ENCODE peak calls at places on chromosomes 1 and 21, in seven cellular contexts. Y is SK-N-SH, I is right lobe of liver, E is fibroblast of lung, C is body of pancreas, Z is upper lobe of right lung, S is uterus. K is an unnamed sample. For H3K9me3 and H3K4me1, the result is how much of the 10 kb centered on the place peaks cover.

GRCh38 chr1:101017448-101017847 is 8.1 kb downstream of the DPH5 start:
- DNase-seq in Y (no peak), I (no peak), Z (no peak), E (no peak), C (no peak), S (no peak), K (no peak)

GRCh38 chr1:185646202-185646683 is 87.9 kb upstream of the HMCN1 start:
- DNase-seq in I (peak), S (peak), E (peak), Z (no peak), Y (peak), C (peak), K (no peak)

GRCh38 chr1:212089560-212090163 is 54.1 kb downstream of the DTL start:
- DNase-seq in S (no peak), Y (no peak), I (no peak), C (no peak), E (no peak), Z (no peak), K (no peak)

GRCh38 chr21:33968082-33968997 is 52.7 kb upstream of the ATP5PO start:
- DNase-seq in I (no peak), Z (no peak), Y (no peak), C (no peak), S (no peak), E (peak), K (no peak)

GRCh38 chr1:238343869-238344268 is 453.1 kb upstream of the ZP4 start:
- DNase-seq in S (no peak), Y (no peak), E (no peak), C (no peak), I (no peak), Z (no peak), K (no peak)

GRCh38 chr1:36703526-36704208 is 221.0 kb upstream of the CSF3R start:
- DNase-seq in Z (peak), C (peak), S (no peak), I (peak), Y (peak), E (peak), K (peak)

GRCh38 chr1:200038645-200038986 is 11.1 kb downstream of the NR5A2 start:
- DNase-seq in Z (no peak), S (no peak), E (no peak), Y (peak), I (no peak), C (peak), K (no peak)

GRCh38 chr1:241560511-241561187 is 28.5 kb downstream of the KMO start:
- DNase-seq in Z (no peak), C (no peak), E (no peak), S (no peak), Y (no peak), I (no peak), K (no peak)

GRCh38 chr1:216005916-216006315 is 417.3 kb downstream of the USH2A start:
- DNase-seq in C (no peak), E (peak), Y (no peak), S (no peak), I (no peak), Z (no peak), K (no peak)

GRCh38 chr21:42616366-42617340 is 36.8 kb upstream of the PDE9A start:
- DNase-seq in S (peak), Y (no peak), E (no peak), C (no peak), Z (peak), I (no peak), K (no peak)

GRCh38 chr1:26848947-26849774 is 13.8 kb upstream of the SFN start:
- DNase-seq in C (peak), Y (no peak), I (no peak), S (peak), E (peak), Z (peak), K (peak)

GRCh38 chr1:209837671-209838070 is 9.9 kb downstream of the UTP25 start:
- DNase-seq in C (no peak), I (no peak), Y (no peak), Z (no peak), E (no peak), S (no peak), K (no peak)

GRCh38 chr1:89724369-89725015 is 91.6 kb downstream of the LRRC8C start:
- DNase-seq in E (no peak), S (no peak), Z (no peak), Y (no peak), C (no peak), I (no peak), K (no peak)

GRCh38 chr1:203055166-203055799 is 29.0 kb downstream of the PPFIA4 start:
- DNase-seq in E (no peak), Y (no peak), C (no peak), S (no peak), Z (no peak), I (no peak), K (no peak)

GRCh38 chr1:226424228-226425003 is 16.5 kb upstream of the PARP1 start:
- DNase-seq in C (no peak), S (no peak), E (peak), Y (peak), I (no peak), Z (no peak), K (no peak)

GRCh38 chr1:227242811-227243682 is 75.2 kb downstream of the CDC42BPA start:
- DNase-seq in S (no peak), I (no peak), Y (no peak), C (no peak), Z (no peak), E (no peak), K (no peak)

GRCh38 chr1:150221552-150221951 is 14.4 kb downstream of the ANP32E start:
- DNase-seq in Z (no peak), C (no peak), S (no peak), Y (peak), I (no peak), E (peak), K (no peak)

GRCh38 chr1:17194981-17195528 is 9.9 kb upstream of the PADI1 start:
- DNase-seq in Y (no peak), Z (no peak), S (no peak), C (no peak), E (no peak), I (peak), K (no peak)

GRCh38 chr21:29613021-29613420 is 314.3 kb downstream of the BACH1 start:
- DNase-seq in Y (no peak), E (peak), C (no peak), S (no peak), I (no peak), Z (no peak), K (no peak)

GRCh38 chr1:14880456-14881316 is 272.9 kb upstream of the TMEM51 start:
- DNase-seq in C (peak), E (peak), Y (no peak), Z (no peak), S (no peak), I (no peak), K (no peak)

GRCh38 chr1:177425241-177425640 is 254.5 kb downstream of the BRINP2 start:
- DNase-seq in Y (no peak), E (no peak), Z (no peak), C (no peak), I (no peak), S (no peak), K (no peak)

GRCh38 chr1:169507413-169507812 is 21.7 kb upstream of the SLC19A2 start:
- DNase-seq in E (no peak), C (no peak), S (no peak), I (no peak), Y (no peak), Z (no peak), K (no peak)

GRCh38 chr1:93522721-93523120 is 74.8 kb downstream of the FNBP1L start:
- DNase-seq in Z (no peak), S (no peak), Y (no peak), I (no peak), E (no peak), C (no peak), K (no peak)

GRCh38 chr21:15297829-15298228 is 233.0 kb upstream of the NRIP1 start:
- DNase-seq in Y (no peak), I (no peak), E (no peak), S (no peak), C (no peak), Z (no peak), K (no peak)

DNA sequence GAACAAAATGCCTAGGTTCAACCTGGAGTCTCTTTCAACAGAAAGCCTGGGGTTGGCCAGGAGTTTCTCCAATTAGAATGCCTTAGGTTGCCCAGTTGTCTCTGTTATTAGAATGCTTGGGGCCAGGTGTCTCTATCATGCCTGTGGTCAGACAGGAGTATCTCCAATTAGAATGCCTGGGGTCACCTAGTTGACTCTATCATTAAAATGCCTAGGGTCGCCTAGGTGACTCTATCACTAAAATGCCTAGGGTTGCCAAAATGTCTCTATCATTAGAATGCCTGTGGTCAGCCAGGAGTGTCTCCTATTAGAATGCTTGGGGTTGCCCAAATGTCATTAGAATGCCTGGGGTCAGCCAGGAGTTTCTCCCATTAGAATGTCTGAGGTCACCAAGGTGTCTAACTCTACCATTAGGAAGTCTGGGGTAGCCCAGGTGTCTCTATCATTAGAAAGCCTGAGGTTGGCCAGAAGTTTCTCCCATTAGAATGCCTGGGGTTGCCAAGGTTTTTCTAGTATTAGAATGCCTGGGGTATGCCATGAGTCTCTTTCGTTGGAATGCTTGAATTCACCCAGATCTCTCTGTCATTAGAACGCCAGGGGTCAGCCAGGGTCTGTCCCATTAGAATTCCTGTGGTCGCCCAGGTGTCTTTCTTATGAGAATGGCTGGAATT is 57.9 kb downstream of the RNF187 start:
- DNase-seq in Z (peak), E (no peak), C (no peak), Y (no peak), I (no peak), S (no peak), K (no peak)
- H3K9me3 ChIP-seq in Z (under half), E (under half), C (under half), Y (under half), I (under half), S (under half), K (under half)

DNA sequence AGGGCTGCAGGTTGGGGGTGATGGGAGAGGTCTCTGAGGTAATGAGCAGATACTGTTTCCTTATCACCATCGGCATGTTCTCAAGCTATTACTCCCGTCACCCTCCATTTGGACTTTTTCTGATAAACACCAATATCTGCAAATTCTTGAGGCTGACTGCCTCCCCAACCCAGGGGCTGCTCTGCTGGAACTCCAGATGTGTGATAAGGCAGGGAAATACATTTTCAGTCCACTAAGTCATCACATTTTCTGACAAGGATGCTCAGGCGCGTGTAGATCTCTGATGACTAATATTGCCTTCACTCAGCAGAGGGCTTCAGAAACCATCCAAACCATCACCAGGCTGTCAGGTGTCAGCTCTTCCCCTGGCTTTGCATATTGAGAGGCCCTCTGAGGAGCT is 215.0 kb upstream of the POU3F1 start:
- DNase-seq in C (no peak), E (no peak), S (no peak), Z (no peak), I (no peak), Y (no peak), K (no peak)
- TF ChIP-seq CTCF in C (no peak), E (no peak), S (no peak), Z (no peak), I (no peak), Y (no peak), K (no peak)

DNA sequence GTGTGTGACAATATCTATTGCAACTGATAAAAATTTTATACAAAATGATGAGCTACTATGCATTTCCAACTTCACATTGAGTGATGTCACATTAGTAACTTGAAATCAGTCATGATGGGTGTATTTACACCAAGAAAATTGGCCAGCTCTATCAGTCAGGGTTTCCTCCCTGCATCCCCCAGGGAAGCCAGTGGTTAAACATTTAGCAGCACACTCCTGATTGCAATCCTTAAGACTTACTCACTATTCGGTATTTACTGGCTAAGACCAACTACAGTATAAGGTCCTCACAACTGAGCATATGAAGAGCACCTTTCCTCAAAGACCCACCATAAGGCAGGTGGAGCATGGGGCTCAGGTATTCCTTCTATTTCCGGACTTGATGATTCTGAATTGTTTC is 41.3 kb upstream of the PTGFRN start:
- DNase-seq in I (no peak), S (no peak), C (no peak), E (no peak), Y (no peak), Z (no peak), K (no peak)
- H3K4me1 ChIP-seq in I (under half), S (under half), C (under half), E (under half), Y (under half), Z (under half), K (under half)

GRCh38 chr1:248000169-248000568 is 13.3 kb upstream of the OR2L5 start:
- DNase-seq in Y (no peak), C (no peak), I (no peak), E (no peak), Z (no peak), S (no peak), K (no peak)
- H3K9me3 ChIP-seq in Y (under half), C (under half), I (under half), E (under half), Z (under half), S (under half), K (under half)

GRCh38 chr1:28540651-28541050 is 12.2 kb upstream of the TRNAU1AP start:
- DNase-seq in S (no peak), Z (no peak), I (no peak), Y (no peak), C (no peak), E (no peak), K (no peak)
- TF ChIP-seq CTCF in S (no peak), Z (no peak), I (no peak), Y (peak), C (no peak), E (peak), K (no peak)

GRCh38 chr1:151620286-151620685 is 8.4 kb downstream of the SNX27 start:
- DNase-seq in S (no peak), Y (no peak), C (no peak), I (no peak), Z (no peak), E (peak), K (no peak)
- H3K4me1 ChIP-seq in S (under half), Y (under half), C (under half), I (under half), Z (under half), E (under half), K (half or more)

GRCh38 chr1:237249120-237249519 is 207.1 kb downstream of the RYR2 start:
- DNase-seq in I (no peak), E (no peak), C (no peak), Y (no peak), S (no peak), Z (no peak), K (no peak)
- H3K9me3 ChIP-seq in I (under half), E (under half), C (under half), Y (under half), S (under half), Z (under half), K (under half)

GRCh38 chr1:98053471-98054366 is 132.9 kb upstream of the DPYD start:
- DNase-seq in S (no peak), E (peak), Z (peak), Y (peak), C (peak), I (peak), K (peak)
- TF ChIP-seq CTCF in S (peak), E (peak), Z (peak), Y (peak), C (peak), I (peak), K (peak)

GRCh38 chr1:234721476-234722266 is 111.7 kb upstream of the IRF2BP2 start:
- DNase-seq in I (peak), S (peak), C (peak), Z (no peak), Y (no peak), E (peak), K (no peak)

GRCh38 chr1:234720709-234721436 is 110.9 kb upstream of the IRF2BP2 start:
- DNase-seq in C (no peak), I (no peak), Z (no peak), Y (no peak), S (no peak), E (no peak), K (no peak)

GRCh38 chr1:234719454-234720258 is 109.7 kb upstream of the IRF2BP2 start:
- DNase-seq in E (no peak), C (no peak), Z (no peak), Y (no peak), S (no peak), I (peak), K (no peak)

GRCh38 chr1:234716907-234717375 is 107.0 kb upstream of the IRF2BP2 start:
- DNase-seq in Z (no peak), S (no peak), Y (no peak), E (peak), I (no peak), C (no peak), K (no peak)

DNA sequence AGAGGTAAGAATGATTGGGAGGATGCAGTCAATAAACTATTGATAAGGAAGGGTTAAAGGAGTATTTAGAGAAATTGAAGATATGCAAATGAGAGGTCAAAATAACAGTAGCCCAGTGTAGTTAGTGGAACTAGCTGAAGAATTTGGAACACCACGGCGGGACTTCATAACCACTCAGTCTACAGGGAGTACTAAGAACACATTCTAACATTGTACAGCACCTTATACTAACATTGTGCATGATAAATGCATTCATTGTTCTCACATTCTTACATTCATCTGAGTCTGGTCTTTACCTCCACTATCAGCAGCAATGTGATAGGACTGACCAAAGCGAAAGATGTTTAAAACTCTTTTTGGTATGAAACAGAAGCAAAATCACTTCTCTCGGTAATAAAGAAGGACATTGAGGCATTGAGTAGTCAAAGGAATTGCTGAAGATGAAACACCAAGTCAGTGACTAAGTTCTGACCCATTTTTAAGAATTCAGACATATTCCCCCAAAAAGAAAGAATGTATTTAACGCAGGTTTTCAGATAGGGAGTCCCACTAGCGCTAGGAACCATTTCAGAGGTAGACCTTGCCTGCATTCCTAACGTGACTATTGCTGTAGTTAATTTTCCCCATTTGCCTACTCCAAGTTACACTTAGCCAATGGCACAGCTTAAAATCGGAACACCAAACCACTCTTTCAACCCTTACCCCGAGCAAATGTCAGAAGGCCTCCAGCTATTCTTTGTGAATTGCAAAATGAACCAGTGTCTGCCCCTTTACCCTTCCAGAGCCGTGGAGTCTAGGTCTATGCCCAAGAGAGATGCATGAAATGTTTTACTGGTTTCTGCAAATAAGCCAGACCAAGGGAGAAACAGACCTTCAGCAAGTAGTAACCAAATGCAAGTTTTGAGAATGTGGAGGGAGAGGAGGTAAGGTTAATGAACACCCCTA is 108.8 kb upstream of the IRF2BP2 start:
- DNase-seq in I (no peak), Y (no peak), S (no peak), Z (no peak), C (no peak), E (no peak), K (no peak)
- H3K4me1 ChIP-seq in I (under half), Y (under half), S (under half), Z (half or more), C (half or more), E (under half), K (half or more)

K was measured in lower lobe of right lung.